ENCODE peak calls at places on chromosomes 12 and 14, in nine cellular contexts. F is spleen; N is hypothalamus; A is activated T-cell treated with anti-CD3 and anti-CD28 coated beads, Interleukin-2, amount 50 U/mL, for 4 hours; W is NCI-H774; L is AG04449; U is CD4-positive, CD25-positive, alpha-beta regulatory T cell; K is HEK293T; E is RPMI7951. T is an unnamed sample.

GRCh38 chr12:25130741-25131188 is 64.2 kb downstream of the DNAI7 start:
- DNase-seq in F (no peak), L (peak), A (no peak), N (no peak), K (peak), W (peak), U (peak), E (peak), T (peak)

GRCh38 chr14:24246765-24247212 is 4.4 kb upstream of the TINF2 start:
- DNase-seq in A (no peak), U (peak), E (peak), F (no peak), W (no peak), K (no peak), N (no peak), L (no peak), T (peak)

GRCh38 chr12:53508534-53509199 is 1.4 kb upstream of the NPFF start:
- DNase-seq in F (peak), W (peak), E (peak), N (peak), U (peak), A (peak), K (peak), L (no peak), T (peak)

GRCh38 chr12:62846506-62846905 is 88.4 kb downstream of the PPM1H start:
- DNase-seq in E (no peak), A (no peak), L (peak), F (no peak), U (no peak), N (no peak), K (no peak), W (no peak), T (peak)

GRCh38 chr12:124774462-124775167 is 89.0 kb downstream of the SCARB1 start:
- DNase-seq in L (peak), W (no peak), E (peak), F (no peak), K (no peak), A (peak), N (no peak), U (peak), T (peak)

GRCh38 chr12:124621296-124621660 is 53.9 kb upstream of the NCOR2 start:
- DNase-seq in F (no peak), U (no peak), K (no peak), N (no peak), W (no peak), E (no peak), A (no peak), L (no peak), T (peak)

GRCh38 chr12:109261087-109261486 is 48.0 kb downstream of the FOXN4 start:
- DNase-seq in F (no peak), W (no peak), K (no peak), E (no peak), L (no peak), A (no peak), N (no peak), U (no peak), T (no peak)

GRCh38 chr14:91252901-91253794 is 8.6 kb upstream of the GPR68 start:
- DNase-seq in L (no peak), K (peak), A (peak), F (peak), W (peak), U (peak), E (no peak), N (no peak), T (no peak)

GRCh38 chr14:101192661-101193000 is 289.1 kb upstream of the RTL1 start:
- DNase-seq in A (no peak), K (no peak), F (peak), N (no peak), L (no peak), E (no peak), U (no peak), W (no peak), T (no peak)

GRCh38 chr12:48996794-48997718 is 2.1 kb downstream of the DDN start:
- DNase-seq in L (no peak), A (peak), F (peak), K (peak), N (no peak), W (peak), U (peak), E (no peak), T (peak)

GRCh38 chr12:97681612-97682504 is 219.3 kb downstream of the RMST start:
- DNase-seq in U (no peak), K (no peak), W (no peak), A (no peak), N (no peak), L (no peak), E (no peak), F (no peak), T (no peak)

GRCh38 chr12:49662998-49663843 is 39.9 kb downstream of the PRPF40B start:
- DNase-seq in K (no peak), W (peak), N (no peak), F (peak), E (peak), U (peak), L (no peak), A (peak), T (peak)

GRCh38 chr12:116200812-116201211 is 76.7 kb downstream of the MED13L start:
- DNase-seq in W (no peak), K (no peak), U (no peak), L (no peak), A (no peak), E (peak), N (no peak), F (no peak), T (peak)

GRCh38 chr12:23895792-23896218 is 53.7 kb downstream of the SOX5 start:
- DNase-seq in N (peak), A (no peak), K (no peak), U (no peak), L (no peak), E (no peak), W (peak), F (no peak), T (no peak)

GRCh38 chr14:102189858-102190257 is 50.2 kb downstream of the WDR20 start:
- DNase-seq in U (no peak), A (no peak), L (no peak), W (no peak), K (no peak), E (no peak), N (no peak), F (no peak), T (no peak)

GRCh38 chr12:89064780-89065179 is 287.5 kb downstream of the DUSP6 start:
- DNase-seq in K (no peak), W (no peak), N (no peak), F (no peak), L (no peak), E (peak), U (no peak), A (no peak), T (peak)

GRCh38 chr12:105723066-105723465 is 392.6 kb downstream of the C12orf75 start:
- DNase-seq in W (no peak), L (no peak), E (no peak), U (no peak), F (no peak), A (no peak), N (no peak), K (no peak), T (no peak)

GRCh38 chr12:109762673-109763191 is 49.1 kb downstream of the FAM222A start:
- DNase-seq in W (no peak), N (no peak), U (no peak), K (no peak), E (no peak), A (no peak), L (no peak), F (no peak), T (no peak)

GRCh38 chr12:118120579-118121363 is 15.2 kb upstream of the PEBP1 start:
- DNase-seq in N (peak), A (peak), F (peak), L (no peak), W (peak), E (peak), U (peak), K (peak), T (peak)

GRCh38 chr14:100879782-100880181 is 23.7 kb downstream of the RTL1 start:
- DNase-seq in L (no peak), N (no peak), E (no peak), W (no peak), U (no peak), K (no peak), A (no peak), F (peak), T (no peak)

GRCh38 chr14:30551460-30551859 is 7.5 kb upstream of the G2E3 start:
- DNase-seq in E (no peak), U (no peak), A (no peak), W (peak), N (no peak), F (no peak), K (no peak), L (no peak), T (peak)

GRCh38 chr12:122983789-122984515 is 3.5 kb downstream of the ARL6IP4 start:
- DNase-seq in U (no peak), F (no peak), K (no peak), L (no peak), N (no peak), W (no peak), E (no peak), A (no peak), T (peak)

GRCh38 chr14:90538716-90539495 is 142.1 kb downstream of the CALM1 start:
- DNase-seq in L (no peak), F (no peak), W (no peak), E (no peak), N (no peak), U (no peak), A (no peak), K (no peak), T (no peak)

GRCh38 chr14:30382221-30382620 is 176.7 kb upstream of the G2E3 start:
- DNase-seq in K (no peak), F (no peak), A (no peak), E (no peak), N (no peak), U (no peak), L (no peak), W (no peak), T (no peak)

GRCh38 chr14:50677527-50678063 is 9.5 kb upstream of the SAV1 start:
- DNase-seq in W (no peak), U (no peak), F (no peak), L (no peak), A (no peak), K (no peak), E (peak), N (no peak), T (peak)

GRCh38 chr14:55301722-55302121 is 30.5 kb downstream of the FBXO34 start:
- DNase-seq in A (no peak), W (no peak), F (no peak), U (no peak), L (peak), E (peak), N (no peak), K (no peak), T (peak)

GRCh38 chr12:124520258-124520657 is 47.2 kb downstream of the NCOR2 start:
- DNase-seq in F (no peak), A (no peak), E (no peak), N (no peak), U (no peak), L (no peak), K (no peak), W (peak), T (peak)

GRCh38 chr12:32437095-32437515 is 37.7 kb downstream of the FGD4 start:
- DNase-seq in N (no peak), U (no peak), W (no peak), E (peak), F (no peak), A (no peak), L (peak), K (no peak), T (peak)

GRCh38 chr12:28051516-28052456 is 79.3 kb upstream of the PTHLH start:
- DNase-seq in L (no peak), E (no peak), N (no peak), W (no peak), U (no peak), A (no peak), F (no peak), K (no peak), T (peak)

GRCh38 chr12:130713581-130713991 is 2.5 kb downstream of the RIMBP2 start:
- DNase-seq in E (no peak), U (no peak), F (peak), W (peak), L (no peak), N (no peak), A (no peak), K (no peak), T (no peak)

GRCh38 chr12:65534105-65534841 is 255.8 kb downstream of the MSRB3 start:
- DNase-seq in L (no peak), A (no peak), W (no peak), U (no peak), F (no peak), E (no peak), K (no peak), N (no peak), T (peak)

GRCh38 chr12:58961166-58961565 is 40.9 kb upstream of the LRIG3 start:
- DNase-seq in W (no peak), K (no peak), L (no peak), U (no peak), N (no peak), E (no peak), A (no peak), F (no peak), T (peak)

GRCh38 chr12:75792687-75793086 is 238.9 kb downstream of the PHLDA1 start:
- DNase-seq in N (no peak), W (no peak), F (no peak), K (no peak), A (no peak), U (no peak), L (no peak), E (no peak), T (no peak)

GRCh38 chr12:101823891-101824290 is 6.9 kb downstream of the GNPTAB start:
- DNase-seq in N (no peak), E (peak), K (peak), L (no peak), A (peak), W (no peak), F (no peak), U (peak), T (no peak)

T was measured in iris pigment epithelial cell.